ENCODE peak calls at places on chromosomes 5 and 9, in five cellular contexts. B, P, T, F and O are unnamed samples.
A peak's percentile ranks its signal among the peaks of the same experiment; 100 is the strongest.

GRCh38 chr5:122313001-122313402 is 965 bp downstream of the SNCAIP start:
- DNase-seq in B (no peak), P (no peak), T (no peak), F (peak; percentile 51), O (peak; percentile 45)

GRCh38 chr5:95900383-95900958 is 61.2 kb downstream of the ELL2 start:
- DNase-seq in B (no peak), P (no peak), T (no peak), F (peak; percentile 77), O (peak; percentile 80)

GRCh38 chr5:175464414-175465233 is 13.7 kb upstream of the SFXN1 start:
- DNase-seq in B (peak; percentile 57), P (peak; percentile 63), T (no peak), F (peak; percentile 32), O (peak; percentile 39)

GRCh38 chr5:79133121-79133656 is 21.6 kb downstream of the BHMT start:
- DNase-seq in B (no peak), P (no peak), T (no peak), F (peak; percentile 49), O (peak; percentile 80)

GRCh38 chr9:613771-614347 is 227.6 kb upstream of the DMRT1 start:
- DNase-seq in B (no peak), P (peak; percentile 20), T (peak; percentile 8), F (peak; percentile 81), O (peak; percentile 93)

GRCh38 chr9:3058409-3058808 is 214.5 kb upstream of the PUM3 start:
- DNase-seq in B (no peak), P (no peak), T (no peak), F (no peak), O (no peak)

GRCh38 chr5:82467006-82467561 is 188.9 kb upstream of the RPS23 start:
- DNase-seq in B (no peak), P (no peak), T (no peak), F (peak; percentile 41), O (peak; percentile 77)

GRCh38 chr5:1507961-1508678 is 15.6 kb downstream of the LPCAT1 start:
- DNase-seq in B (no peak), P (no peak), T (no peak), F (no peak), O (no peak)

GRCh38 chr5:68171101-68171558 is 44.4 kb upstream of the PIK3R1 start:
- DNase-seq in B (no peak), P (no peak), T (no peak), F (peak; percentile 72), O (peak; percentile 64)

GRCh38 chr5:1522601-1523479 is 920 bp downstream of the LPCAT1 start:
- DNase-seq in B (no peak), P (no peak), T (no peak), F (no peak), O (no peak)

GRCh38 chr9:75235632-75236031 is 147.3 kb downstream of the OSTF1 start:
- DNase-seq in B (no peak), P (no peak), T (no peak), F (peak; percentile 14), O (no peak)

GRCh38 chr9:126623314-126623666 is 9.6 kb downstream of the LMX1B start:
- DNase-seq in B (no peak), P (no peak), T (no peak), F (no peak), O (no peak)